ENCODE peak calls at places on chromosomes 2 and 18, in eight cellular contexts. P is suprapubic skin, G is HepG2, M is A549, J is upper lobe of left lung, T is body of pancreas, R is testis, U is IMR-90. Z is an unnamed sample.

GRCh38 chr2:238914648-238915015 is 66.7 kb downstream of the TWIST2 start:
- DNase-seq in P (no peak), G (no peak), M (no peak), J (peak; percentile 13), T (peak; percentile 3), R (no peak), U (peak; percentile 76), Z (no peak)

GRCh38 chr2:207513577-207514257 is 16.0 kb upstream of the CREB1 start:
- DNase-seq in P (no peak), G (no peak), M (no peak), J (no peak), T (no peak), R (no peak), U (peak; percentile 96), Z (no peak)

GRCh38 chr2:85822766-85823165 is 66.0 kb downstream of the ST3GAL5 start:
- DNase-seq in P (no peak), G (no peak), M (no peak), J (no peak), T (no peak), R (no peak), U (no peak), Z (no peak)

GRCh38 chr2:173448938-173449471 is 94.3 kb downstream of the CDCA7 start:
- DNase-seq in P (peak; percentile 84), G (peak; percentile 87), M (peak; percentile 73), J (peak; percentile 76), T (peak; percentile 85), R (peak; percentile 95), U (peak; percentile 73), Z (peak; percentile 76)

GRCh38 chr2:222797308-222797707 is 63.5 kb upstream of the ACSL3 start:
- DNase-seq in P (no peak), G (peak; percentile 74), M (peak; percentile 45), J (no peak), T (no peak), R (no peak), U (peak; percentile 34), Z (peak; percentile 19)

GRCh38 chr18:70490008-70490933 is 201.4 kb downstream of the SOCS6 start:
- DNase-seq in P (no peak), G (peak; percentile 32), M (no peak), J (no peak), T (peak; percentile 35), R (peak; percentile 67), U (peak; percentile 57), Z (peak; percentile 23)

GRCh38 chr2:104859310-104860130 is 5.6 kb downstream of the POU3F3 start:
- DNase-seq in P (no peak), G (no peak), M (no peak), J (no peak), T (no peak), R (no peak), U (no peak), Z (no peak)

GRCh38 chr2:219119422-219120043 is 41.1 kb downstream of the NHEJ1 start:
- DNase-seq in P (peak; percentile 79), G (peak; percentile 62), M (peak; percentile 45), J (peak; percentile 72), T (peak; percentile 73), R (peak; percentile 82), U (peak; percentile 53), Z (peak; percentile 80)

GRCh38 chr2:70992945-70993688 is 1.6 kb downstream of the TEX261 start:
- DNase-seq in P (no peak), G (no peak), M (no peak), J (peak; percentile 15), T (no peak), R (no peak), U (no peak), Z (no peak)

GRCh38 chr2:122610948-122611609 is 855.6 kb downstream of the TSN start:
- DNase-seq in P (no peak), G (no peak), M (no peak), J (no peak), T (no peak), R (no peak), U (no peak), Z (no peak)

GRCh38 chr2:70354264-70354949 is 52.5 kb upstream of the FAM136A start:
- DNase-seq in P (no peak), G (no peak), M (no peak), J (no peak), T (no peak), R (no peak), U (peak; percentile 16), Z (no peak)

GRCh38 chr2:148814143-148814852 is 60.7 kb upstream of the KIF5C start:
- DNase-seq in P (no peak), G (no peak), M (no peak), J (no peak), T (peak; percentile 24), R (no peak), U (peak; percentile 64), Z (peak; percentile 64)

GRCh38 chr18:58576641-58577251 is 52.1 kb downstream of the ALPK2 start:
- DNase-seq in P (no peak), G (no peak), M (no peak), J (no peak), T (no peak), R (no peak), U (peak; percentile 76), Z (no peak)

GRCh38 chr18:41719808-41720207 is 235.2 kb upstream of the PIK3C3 start:
- DNase-seq in P (no peak), G (no peak), M (no peak), J (no peak), T (no peak), R (no peak), U (no peak), Z (no peak)

GRCh38 chr18:14189858-14190257 is 57.6 kb upstream of the ZNF519 start:
- DNase-seq in P (no peak), G (peak; percentile 90), M (peak; percentile 32), J (no peak), T (no peak), R (no peak), U (no peak), Z (no peak)

GRCh38 chr2:158060862-158061435 is 40.7 kb upstream of the UPP2 start:
- DNase-seq in P (no peak), G (no peak), M (no peak), J (no peak), T (no peak), R (no peak), U (peak; percentile 13), Z (peak; percentile 40)

GRCh38 chr2:105431367-105432088 is 32.7 kb upstream of the FHL2 start:
- DNase-seq in P (no peak), G (no peak), M (no peak), J (no peak), T (no peak), R (peak; percentile 84), U (peak; percentile 35), Z (peak; percentile 93)

GRCh38 chr2:143891879-143892308 is 628.0 kb downstream of the ZEB2 start:
- DNase-seq in P (no peak), G (no peak), M (no peak), J (no peak), T (no peak), R (no peak), U (no peak), Z (no peak)

GRCh38 chr2:200592414-200593075 is 6.7 kb downstream of the AOX1 start:
- DNase-seq in P (no peak), G (peak; percentile 62), M (no peak), J (no peak), T (peak; percentile 31), R (no peak), U (peak; percentile 62), Z (no peak)

DNA sequence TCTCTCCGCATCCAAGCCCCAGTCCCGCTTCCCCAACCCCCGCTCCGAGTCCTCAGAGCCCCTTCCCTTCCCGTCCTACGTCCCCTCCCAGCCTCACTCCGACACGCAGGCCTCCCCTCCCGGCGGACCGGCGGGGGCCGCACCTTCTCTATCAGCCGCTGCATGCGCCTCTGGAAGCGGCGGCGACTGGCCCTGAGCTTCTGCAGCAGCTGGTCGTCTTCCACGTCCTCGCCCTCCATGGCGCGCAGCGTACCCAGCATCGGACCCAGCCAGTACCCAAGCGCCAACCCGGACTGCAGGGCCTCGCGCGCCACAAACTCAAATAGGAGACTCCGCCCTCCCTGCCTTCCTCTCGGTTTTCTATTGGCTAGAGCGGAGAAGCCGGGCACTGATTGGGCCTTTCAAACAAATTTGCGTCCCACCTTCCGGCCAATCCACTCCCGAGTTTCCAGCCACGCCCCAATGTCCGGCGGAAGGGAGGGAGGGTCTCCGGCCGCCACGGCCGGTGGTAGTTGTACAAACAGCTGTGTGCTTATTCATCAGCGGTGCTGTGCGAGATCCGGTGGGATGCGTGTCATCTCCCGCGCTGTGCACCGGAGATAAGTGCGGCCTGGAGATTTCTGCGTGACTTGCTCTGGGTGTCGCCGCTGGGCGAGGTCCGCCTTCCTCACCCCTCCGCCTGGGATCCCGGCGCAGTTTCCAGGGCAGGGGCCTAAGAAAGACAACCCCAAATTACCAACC is at the start of gene HJURP:
- DNase-seq in P (peak; percentile 95), G (peak; percentile 97), M (peak; percentile 95), J (peak; percentile 92), T (peak; percentile 91), R (peak; percentile 98), U (peak; percentile 96), Z (peak; percentile 97)
- TF ChIP-seq POLR2A in P (no peak), G (peak; percentile 89), M (peak; percentile 78), J (no peak), T (peak; percentile 73), R (no peak), U (peak; percentile 87), Z (peak; percentile 54)

GRCh38 chr2:46471002-46471583 is 8.3 kb upstream of the TMEM247 start:
- DNase-seq in P (no peak), G (no peak), M (no peak), J (no peak), T (no peak), R (no peak), U (no peak), Z (no peak)
- TF ChIP-seq CTCF in P (no peak), G (no peak), M (no peak), J (no peak), T (no peak), R (no peak), U (no peak), Z (no peak)

GRCh38 chr2:213238753-213239591 is 45.3 kb upstream of the SPAG16 start:
- DNase-seq in P (no peak), G (peak; percentile 97), M (peak; percentile 5), J (no peak), T (peak; percentile 49), R (peak; percentile 21), U (peak; percentile 86), Z (peak; percentile 10)
- H3K4me3 ChIP-seq in P (no peak overlapping the region), G (peak overlapping the region; percentile 19), M (no peak overlapping the region), J (no peak overlapping the region), T (no peak overlapping the region), R (no peak overlapping the region), U (no peak overlapping the region), Z (no peak overlapping the region)

GRCh38 chr2:37226863-37227262 is 4.5 kb downstream of the CEBPZ start:
- DNase-seq in P (no peak), G (no peak), M (no peak), J (no peak), T (no peak), R (no peak), U (no peak), Z (no peak)

GRCh38 chr2:37232131-37232933 is 874 bp downstream of the NDUFAF7 start:
- DNase-seq in P (no peak), G (peak; percentile 12), M (peak; percentile 48), J (peak; percentile 27), T (peak; percentile 11), R (no peak), U (peak; percentile 27), Z (peak; percentile 62)

GRCh38 chr2:37228788-37229187 is 2.6 kb downstream of the CEBPZ start:
- DNase-seq in P (no peak), G (no peak), M (no peak), J (no peak), T (no peak), R (no peak), U (no peak), Z (no peak)

GRCh38 chr2:37230581-37230980 is 815 bp downstream of the CEBPZ start:
- DNase-seq in P (no peak), G (peak; percentile 36), M (peak; percentile 15), J (no peak), T (no peak), R (no peak), U (no peak), Z (no peak)

GRCh38 chr2:37231251-37232130 is at the start of the genes CEBPZ and NDUFAF7:
- DNase-seq in P (peak; percentile 96), G (peak; percentile 93), M (peak; percentile 98), J (peak; percentile 93), T (peak; percentile 88), R (peak; percentile 96), U (peak; percentile 94), Z (peak; percentile 96)
- TF ChIP-seq POLR2A in P (no peak), G (peak; percentile 97), M (peak; percentile 97), J (peak; percentile 88), T (peak; percentile 88), R (no peak), U (peak; percentile 78), Z (peak; percentile 94)